ENCODE peak calls at places on chromosomes 6 and 20, in nine cellular contexts. C, O, Z, W, M, R, Y, U and J are unnamed samples.

GRCh38 chr20:47950103-47950502 is 164.8 kb upstream of the SULF2 start:
- DNase-seq in C (peak), O (no peak), Z (no peak), W (peak), M (no peak), R (no peak), Y (peak), U (no peak), J (no peak)

GRCh38 chr6:151306269-151306783 is 66.6 kb downstream of the AKAP12 start:
- DNase-seq in C (no peak), O (no peak), Z (no peak), W (no peak), M (no peak), R (no peak), Y (no peak), U (no peak), J (no peak)

GRCh38 chr6:1597924-1598323 is 11.8 kb upstream of the FOXC1 start:
- DNase-seq in C (peak), O (peak), Z (no peak), W (no peak), M (no peak), R (no peak), Y (peak), U (no peak), J (no peak)

GRCh38 chr6:105835373-105835772 is 250.8 kb upstream of the PRDM1 start:
- DNase-seq in C (no peak), O (no peak), Z (peak), W (no peak), M (peak), R (no peak), Y (peak), U (no peak), J (peak)

GRCh38 chr20:61043681-61044080 is 208.4 kb upstream of the CDH4 start:
- DNase-seq in C (no peak), O (no peak), Z (no peak), W (no peak), M (no peak), R (no peak), Y (no peak), U (no peak), J (no peak)

GRCh38 chr20:54623923-54624569 is 148.7 kb downstream of the DOK5 start:
- DNase-seq in C (no peak), O (no peak), Z (no peak), W (no peak), M (no peak), R (no peak), Y (no peak), U (no peak), J (no peak)

GRCh38 chr6:16602035-16602434 is 159.2 kb downstream of the ATXN1 start:
- DNase-seq in C (no peak), O (no peak), Z (no peak), W (no peak), M (no peak), R (no peak), Y (no peak), U (no peak), J (no peak)

GRCh38 chr20:33419140-33419974 is 18.0 kb upstream of the CDK5RAP1 start:
- DNase-seq in C (no peak), O (no peak), Z (no peak), W (no peak), M (no peak), R (no peak), Y (no peak), U (no peak), J (no peak)

GRCh38 chr6:111129003-111129402 is 41.7 kb downstream of the SLC16A10 start:
- DNase-seq in C (no peak), O (no peak), Z (no peak), W (no peak), M (no peak), R (no peak), Y (peak), U (no peak), J (no peak)

GRCh38 chr20:18287546-18287914 is 797 bp upstream of the ZNF133 start:
- DNase-seq in C (peak), O (no peak), Z (no peak), W (no peak), M (no peak), R (no peak), Y (no peak), U (no peak), J (no peak)

GRCh38 chr20:52047811-52048302 is 143.7 kb downstream of the ZFP64 start:
- DNase-seq in C (no peak), O (no peak), Z (peak), W (no peak), M (no peak), R (no peak), Y (no peak), U (no peak), J (peak)

GRCh38 chr20:62583424-62583920 is 58.8 kb upstream of the SLCO4A1 start:
- DNase-seq in C (peak), O (no peak), Z (no peak), W (no peak), M (no peak), R (no peak), Y (no peak), U (no peak), J (peak)

GRCh38 chr20:43963872-43964791 is 49.5 kb downstream of the TOX2 start:
- DNase-seq in C (peak), O (no peak), Z (no peak), W (peak), M (no peak), R (peak), Y (no peak), U (peak), J (no peak)